ENCODE peak calls at places on chromosomes 2 and 18, in seven cellular contexts. J is H1, O is stomach, X is A549, Y is K562, L is ovary, B is GM12878. U is an unnamed sample.
A peak's percentile ranks its signal among the peaks of the same experiment; 100 is the strongest.

GRCh38 chr2:231922311-231922710 is 3.9 kb downstream of the NPPC start:
- DNase-seq in J (no peak), O (no peak), X (no peak), Y (no peak), L (no peak), B (no peak), U (no peak)

GRCh38 chr18:53701697-53702096 is 522.8 kb downstream of the MBD2 start:
- DNase-seq in J (no peak), O (no peak), X (no peak), Y (no peak), L (no peak), B (no peak), U (no peak)

GRCh38 chr2:57936216-57936615 is 110.4 kb upstream of the VRK2 start:
- DNase-seq in J (no peak), O (no peak), X (no peak), Y (no peak), L (no peak), B (no peak), U (no peak)

GRCh38 chr2:214716811-214717560 is 92.5 kb downstream of the BARD1 start:
- DNase-seq in J (no peak), O (no peak), X (no peak), Y (no peak), L (no peak), B (no peak), U (no peak)

GRCh38 chr18:10060469-10060782 is 146.6 kb downstream of the VAPA start:
- DNase-seq in J (no peak), O (no peak), X (no peak), Y (no peak), L (no peak), B (no peak), U (no peak)

GRCh38 chr18:48993586-48993985 is 42.8 kb upstream of the SMAD7 start:
- DNase-seq in J (no peak), O (no peak), X (no peak), Y (no peak), L (no peak), B (no peak), U (no peak)

GRCh38 chr18:68017385-68017784 is 500.9 kb upstream of the DSEL start:
- DNase-seq in J (no peak), O (no peak), X (no peak), Y (no peak), L (no peak), B (no peak), U (no peak)

GRCh38 chr2:136665741-136666140 is 99.6 kb upstream of the THSD7B start:
- DNase-seq in J (no peak), O (no peak), X (no peak), Y (no peak), L (no peak), B (no peak), U (no peak)

GRCh38 chr2:214489181-214489580 is 78.3 kb downstream of the VWC2L start:
- DNase-seq in J (no peak), O (no peak), X (no peak), Y (no peak), L (no peak), B (no peak), U (no peak)

GRCh38 chr2:152894051-152894450 is 175.6 kb downstream of the ARL6IP6 start:
- DNase-seq in J (no peak), O (no peak), X (no peak), Y (no peak), L (no peak), B (no peak), U (no peak)

GRCh38 chr2:15584767-15585469 is 6.8 kb upstream of the DDX1 start:
- DNase-seq in J (no peak), O (no peak), X (no peak), Y (no peak), L (no peak), B (no peak), U (no peak)

GRCh38 chr2:60483400-60483799 is 70.1 kb downstream of the BCL11A start:
- DNase-seq in J (no peak), O (no peak), X (no peak), Y (no peak), L (no peak), B (no peak), U (no peak)

GRCh38 chr18:74139888-74140287 is 7.7 kb downstream of the FBXO15 start:
- DNase-seq in J (no peak), O (no peak), X (no peak), Y (peak; percentile 34), L (no peak), B (no peak), U (no peak)

GRCh38 chr2:218756599-218757377 is 25.2 kb upstream of the CYP27A1 start:
- DNase-seq in J (no peak), O (no peak), X (no peak), Y (no peak), L (no peak), B (no peak), U (no peak)

GRCh38 chr2:218761795-218762194 is 20.2 kb upstream of the CYP27A1 start:
- DNase-seq in J (no peak), O (no peak), X (no peak), Y (no peak), L (no peak), B (no peak), U (no peak)
- H3K4me1 ChIP-seq in J (no peaks in the 10 kb centered on the region), O (no peaks in the 10 kb centered on the region), X (no peaks in the 10 kb centered on the region), Y (no peaks in the 10 kb centered on the region), L (no peaks in the 10 kb centered on the region), B (no peaks in the 10 kb centered on the region), U (no peaks in the 10 kb centered on the region)

DNA sequence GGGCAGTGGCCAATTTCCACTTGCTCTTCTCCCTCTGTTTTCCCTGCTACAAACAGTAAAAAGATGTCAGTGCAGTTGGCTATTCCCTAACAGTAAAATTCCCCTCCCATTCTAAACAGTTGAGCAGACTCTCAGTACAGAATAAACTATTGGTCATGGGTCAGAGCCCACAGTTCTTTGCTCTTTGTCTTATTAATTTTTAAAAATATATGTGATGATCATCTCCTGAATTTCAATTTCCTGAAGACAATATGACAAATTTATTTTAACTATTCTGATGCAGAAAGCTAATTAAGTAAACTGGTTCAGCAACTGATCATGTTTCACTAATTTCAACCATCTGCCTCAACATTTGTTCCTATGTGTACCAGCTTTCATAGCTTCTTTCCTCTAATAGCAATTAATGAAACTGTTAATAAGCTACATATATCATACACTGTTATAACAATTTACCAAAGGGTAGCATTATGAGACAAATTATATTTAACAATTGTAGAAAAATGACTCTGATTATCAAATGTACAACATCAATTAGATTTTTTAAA is 41.0 kb upstream of the GALNT5 start:
- DNase-seq in J (no peak), O (no peak), X (no peak), Y (no peak), L (no peak), B (no peak), U (no peak)
- TF ChIP-seq CTCF in J (no peak), O (no peak), X (no peak), Y (no peak), L (no peak), B (no peak), U (no peak)

GRCh38 chr18:13320891-13321425 is 102.4 kb downstream of the LDLRAD4 start:
- DNase-seq in J (no peak), O (no peak), X (no peak), Y (no peak), L (no peak), B (no peak), U (no peak)

GRCh38 chr18:13321923-13322322 is 103.4 kb downstream of the LDLRAD4 start:
- DNase-seq in J (no peak), O (no peak), X (no peak), Y (no peak), L (no peak), B (no peak), U (no peak)

GRCh38 chr18:13320133-13320532 is 101.6 kb downstream of the LDLRAD4 start:
- DNase-seq in J (no peak), O (no peak), X (no peak), Y (no peak), L (no peak), B (no peak), U (no peak)

GRCh38 chr18:13319629-13320028 is 101.1 kb downstream of the LDLRAD4 start:
- DNase-seq in J (no peak), O (no peak), X (no peak), Y (no peak), L (no peak), B (no peak), U (no peak)

DNA sequence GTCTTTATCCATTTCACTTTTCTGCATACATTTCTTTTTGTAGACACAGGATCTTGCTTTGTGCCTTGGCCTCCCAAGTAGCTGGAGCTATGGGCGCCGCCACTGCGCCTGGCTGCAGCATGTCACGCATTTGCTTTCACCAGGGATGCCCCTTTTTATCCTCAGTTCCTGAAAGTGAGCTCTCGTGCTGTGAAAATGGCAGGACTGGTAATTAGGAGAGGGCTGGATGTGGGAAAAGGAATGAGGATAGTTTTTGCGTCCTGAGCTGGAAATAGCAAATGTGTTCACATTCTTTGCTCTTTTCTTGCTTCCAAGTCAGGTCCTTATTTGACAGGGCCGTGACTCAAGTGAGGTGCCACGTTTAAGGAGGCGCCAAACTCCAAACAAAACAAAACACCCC is 104.6 kb downstream of the LDLRAD4 start:
- DNase-seq in J (no peak), O (no peak), X (no peak), Y (no peak), L (no peak), B (no peak), U (no peak)
- TF ChIP-seq EP300 in J (no peak), O (no peak), X (no peak), Y (no peak), L (no peak), B (no peak), U (no peak)

GRCh38 chr18:32805354-32805753 is 32.5 kb upstream of the KLHL14 start:
- DNase-seq in J (no peak), O (no peak), X (no peak), Y (no peak), L (no peak), B (no peak), U (no peak)

GRCh38 chr18:32802606-32803451 is 30.0 kb upstream of the KLHL14 start:
- DNase-seq in J (no peak), O (no peak), X (no peak), Y (no peak), L (no peak), B (no peak), U (no peak)

GRCh38 chr18:32801236-32801635 is 28.4 kb upstream of the KLHL14 start:
- DNase-seq in J (no peak), O (no peak), X (no peak), Y (no peak), L (no peak), B (no peak), U (no peak)

GRCh38 chr18:32803571-32803970 is 30.7 kb upstream of the KLHL14 start:
- DNase-seq in J (no peak), O (no peak), X (no peak), Y (no peak), L (no peak), B (peak; percentile 21), U (no peak)

DNA sequence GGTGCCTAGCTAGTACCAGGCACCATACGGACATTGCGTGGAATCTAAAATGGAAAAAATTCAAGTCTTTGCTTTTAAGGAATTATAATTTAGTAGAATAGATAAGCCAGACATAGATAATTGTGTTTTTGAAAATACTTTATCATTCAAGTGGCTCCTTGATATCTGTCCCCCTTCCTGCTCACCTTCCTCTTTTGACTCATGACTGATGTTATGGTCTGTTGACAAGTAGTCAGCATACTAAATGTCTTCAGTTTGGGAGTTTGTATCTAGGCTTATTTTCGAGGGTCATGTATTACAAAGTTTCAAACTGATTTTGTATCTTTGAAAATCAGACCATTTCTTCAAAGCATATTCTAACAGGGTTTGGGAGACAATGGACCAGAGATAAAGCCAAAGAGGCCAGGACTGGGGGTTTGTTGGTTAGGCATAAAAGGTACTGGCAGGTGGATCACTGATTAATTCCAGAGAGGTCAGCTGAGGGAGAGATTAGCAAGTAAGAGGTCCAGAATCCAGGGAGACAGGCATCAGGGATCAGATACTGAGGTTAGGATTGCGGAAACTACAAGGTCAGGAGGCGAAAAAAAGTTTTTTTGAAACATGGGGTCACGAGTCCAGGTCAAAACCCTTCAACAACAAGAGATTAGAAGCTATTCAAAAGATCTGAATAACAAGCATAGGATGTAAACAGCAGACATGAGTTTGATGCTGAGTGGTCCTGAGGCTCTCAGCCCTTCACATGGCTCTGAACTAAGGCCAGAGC is 31.5 kb upstream of the KLHL14 start:
- DNase-seq in J (no peak), O (no peak), X (no peak), Y (no peak), L (no peak), B (no peak), U (no peak)
- H3K4me1 ChIP-seq in J (no peaks in the 10 kb centered on the region), O (no peaks in the 10 kb centered on the region), X (no peaks in the 10 kb centered on the region), Y (no peaks in the 10 kb centered on the region), L (no peaks in the 10 kb centered on the region), B (peaks cover 5% of the 10 kb centered on the region), U (no peaks in the 10 kb centered on the region)

U was measured in tibial nerve.